ENCODE peak calls at places on chromosomes 2 and 18, in four cellular contexts. L is lung, V is endothelial cell of umbilical vein, J is left ventricle myocardium inferior. G is an unnamed sample. For H3K4me1, the result is how much of the 10 kb centered on the place peaks cover.

GRCh38 chr2:52117299-52117698 is 1085.4 kb upstream of the NRXN1 start:
- DNase-seq in L (no peak), V (no peak), J (no peak), G (no peak)

GRCh38 chr2:71613566-71613952 is 160.2 kb downstream of the DYSF start:
- DNase-seq in V (no peak), J (no peak), L (no peak), G (no peak)

GRCh38 chr2:197398913-197399312 is 35.9 kb downstream of the SF3B1 start:
- DNase-seq in J (no peak), L (no peak), V (no peak), G (no peak)

GRCh38 chr2:77268626-77269025 is 253.6 kb downstream of the LRRTM4 start:
- DNase-seq in V (no peak), J (no peak), L (no peak), G (no peak)

GRCh38 chr18:6570581-6571238 is 156.0 kb upstream of the L3MBTL4 start:
- DNase-seq in V (no peak), L (no peak), J (no peak), G (no peak)

GRCh38 chr2:79723830-79724229 is 211.0 kb downstream of the CTNNA2 start:
- DNase-seq in V (no peak), L (no peak), J (no peak), G (no peak)

GRCh38 chr2:231745303-231746038 is 35.6 kb downstream of the PDE6D start:
- DNase-seq in J (no peak), L (no peak), V (no peak), G (no peak)

GRCh38 chr2:50395510-50396300 is 636.2 kb downstream of the NRXN1 start:
- DNase-seq in L (no peak), V (no peak), J (no peak), G (no peak)

GRCh38 chr18:79429381-79429780 is 33.7 kb downstream of the NFATC1 start:
- DNase-seq in J (no peak), L (no peak), V (no peak), G (no peak)

GRCh38 chr2:230687498-230687897 is 25.1 kb upstream of the CAB39 start:
- DNase-seq in V (no peak), J (no peak), L (no peak), G (peak)

GRCh38 chr18:30271716-30272115 is 770.8 kb downstream of the DSC3 start:
- DNase-seq in J (no peak), V (no peak), L (no peak), G (no peak)

GRCh38 chr18:21910906-21911305 is 170.3 kb downstream of the MIB1 start:
- DNase-seq in V (no peak), J (no peak), L (no peak), G (no peak)

GRCh38 chr2:175175896-175176295 is 5.6 kb downstream of the ATP5MC3 start:
- DNase-seq in J (no peak), V (no peak), L (no peak), G (no peak)

DNA sequence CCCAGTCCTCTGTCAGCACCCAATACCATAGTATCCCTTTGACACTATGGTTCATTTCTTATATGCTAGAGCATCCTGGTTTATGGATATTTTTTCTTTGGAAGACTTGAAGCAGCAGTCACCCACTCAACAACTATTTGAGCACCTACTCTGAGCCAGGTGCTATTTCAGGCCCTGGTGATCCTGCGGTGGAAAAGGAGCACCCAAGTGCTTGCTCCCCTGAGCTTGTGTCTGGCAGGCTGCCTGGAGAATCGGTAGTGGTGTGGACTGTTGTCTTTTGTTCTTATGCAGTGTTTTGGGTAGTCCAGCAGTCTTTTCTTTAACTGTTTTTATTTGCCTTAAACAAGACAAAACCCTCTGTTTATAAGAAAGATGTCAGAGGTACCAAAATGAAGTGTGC is 28.9 kb downstream of the NCK2 start:
- DNase-seq in J (no peak), V (no peak), L (no peak), G (no peak)
- H3K4me1 ChIP-seq in J (half or more), V (under half), L (under half), G (under half)

DNA sequence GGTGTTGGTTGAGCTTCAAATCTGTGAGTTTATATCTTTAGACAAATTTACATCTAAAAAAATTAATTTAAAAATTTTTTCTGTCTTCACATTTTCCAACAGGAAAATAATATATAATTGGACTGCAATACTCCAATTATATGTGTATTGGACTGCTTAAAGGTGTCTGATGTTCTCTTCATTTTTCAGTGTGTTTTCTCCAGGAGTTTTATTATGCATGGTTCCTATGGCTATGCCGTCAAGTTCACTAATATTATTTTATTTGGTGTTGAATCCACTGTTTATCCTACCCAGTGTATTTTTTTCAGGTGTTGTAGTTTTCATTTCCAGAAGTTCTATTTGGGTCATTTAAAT is 62.1 kb upstream of the CTLA4 start:
- DNase-seq in L (no peak), V (no peak), J (no peak), G (no peak)
- H3K4me1 ChIP-seq in L (under half), V (under half), J (under half), G (under half)

DNA sequence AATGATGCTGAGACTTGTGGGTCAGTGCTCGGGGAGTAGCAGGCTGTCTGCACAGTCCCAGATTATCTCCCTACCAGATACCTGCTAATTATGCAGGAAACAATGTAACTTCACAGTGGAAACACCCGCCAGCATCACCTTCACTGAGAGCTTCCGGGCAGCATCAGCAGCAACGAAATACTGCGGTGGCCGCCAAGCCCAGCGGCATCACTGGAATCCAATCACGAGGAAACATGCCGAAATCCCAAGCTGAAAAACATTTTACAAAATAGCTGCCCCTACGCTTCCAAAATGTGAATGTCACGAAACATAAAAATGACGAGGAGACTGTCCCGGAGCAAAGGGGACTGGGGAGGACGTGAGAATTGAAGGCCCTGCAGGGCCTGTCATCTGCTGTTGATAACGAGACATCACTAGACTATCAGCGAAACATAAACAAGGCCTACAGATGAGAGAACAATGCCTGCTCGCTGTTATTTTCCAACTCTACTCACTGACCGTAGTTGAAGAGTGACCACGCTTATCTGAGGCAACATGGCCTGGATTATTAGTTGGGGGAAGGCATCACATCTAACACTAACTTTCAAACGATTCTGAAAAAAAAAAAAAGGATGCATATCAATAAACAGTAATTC is 82.6 kb downstream of the HDAC4 start:
- DNase-seq in L (no peak), J (no peak), V (peak), G (no peak)
- H3K4me1 ChIP-seq in L (under half), J (half or more), V (under half), G (under half)

GRCh38 chr2:207276248-207276647 is 110.5 kb upstream of the KLF7 start:
- DNase-seq in V (no peak), J (no peak), L (no peak), G (no peak)

GRCh38 chr2:207275779-207276178 is 110.0 kb upstream of the KLF7 start:
- DNase-seq in L (no peak), J (no peak), V (no peak), G (no peak)

GRCh38 chr2:207279520-207279919 is 113.8 kb upstream of the KLF7 start:
- DNase-seq in V (no peak), L (no peak), J (no peak), G (no peak)

GRCh38 chr2:207274541-207274940 is 108.8 kb upstream of the KLF7 start:
- DNase-seq in L (no peak), V (peak), J (no peak), G (no peak)

DNA sequence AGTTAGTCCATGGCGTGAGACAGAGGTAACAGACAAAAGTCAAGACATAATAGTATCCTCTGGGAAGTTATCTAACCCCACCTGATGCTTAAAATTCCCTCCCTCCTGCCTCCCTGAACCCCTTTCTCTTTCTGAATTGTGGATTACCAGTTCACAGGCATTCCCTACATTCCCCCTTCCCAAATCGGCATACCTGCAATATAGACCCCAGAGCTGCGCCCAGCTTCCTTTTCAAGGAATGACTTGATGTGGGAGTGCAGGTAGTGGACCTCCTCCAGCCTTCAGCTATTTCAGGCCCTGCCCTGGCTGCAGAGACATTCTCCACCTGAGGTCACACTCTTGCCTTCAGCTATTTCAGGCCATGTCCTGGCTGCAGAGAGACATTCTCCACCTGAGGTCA is 111.1 kb upstream of the KLF7 start:
- DNase-seq in V (no peak), L (no peak), J (no peak), G (no peak)
- H3K4me1 ChIP-seq in V (under half), L (under half), J (under half), G (under half)